ENCODE peak calls at places on chromosomes 1 and 21, in seven cellular contexts. E, Q, X, T, Y, O and V are unnamed samples.

GRCh38 chr1:28860332-28861073 is 48.5 kb downstream of the OPRD1 start:
- DNase-seq in E (peak), Q (no peak), X (peak), T (peak), Y (peak), O (peak), V (peak)

GRCh38 chr1:1781526-1781903 is 3.2 kb upstream of the NADK start:
- DNase-seq in E (no peak), Q (no peak), X (no peak), T (no peak), Y (no peak), O (no peak), V (no peak)

GRCh38 chr1:30977105-30977504 is 68.5 kb upstream of the SDC3 start:
- DNase-seq in E (no peak), Q (peak), X (peak), T (peak), Y (no peak), O (no peak), V (no peak)

GRCh38 chr1:165828103-165828558 is 717 bp downstream of the UCK2 start:
- DNase-seq in E (peak), Q (peak), X (peak), T (no peak), Y (peak), O (no peak), V (no peak)

GRCh38 chr21:32332463-32332951 is 33.9 kb downstream of the MRAP start:
- DNase-seq in E (no peak), Q (no peak), X (no peak), T (no peak), Y (no peak), O (no peak), V (no peak)

GRCh38 chr1:59699227-59699847 is 115.4 kb upstream of the HOOK1 start:
- DNase-seq in E (peak), Q (peak), X (no peak), T (peak), Y (peak), O (no peak), V (no peak)

GRCh38 chr1:224747578-224747977 is 131.5 kb downstream of the CNIH3 start:
- DNase-seq in E (no peak), Q (peak), X (peak), T (peak), Y (peak), O (no peak), V (no peak)

GRCh38 chr1:81703736-81704463 is 96.8 kb upstream of the ADGRL2 start:
- DNase-seq in E (peak), Q (peak), X (peak), T (peak), Y (no peak), O (no peak), V (no peak)

GRCh38 chr1:53579221-53580008 is 120.2 kb downstream of the DMRTB1 start:
- DNase-seq in E (no peak), Q (no peak), X (no peak), T (no peak), Y (no peak), O (no peak), V (no peak)

GRCh38 chr1:159843459-159843858 is 16.8 kb downstream of the SLAMF8 start:
- DNase-seq in E (no peak), Q (no peak), X (no peak), T (no peak), Y (no peak), O (no peak), V (no peak)

GRCh38 chr1:115949156-115949555 is 27.2 kb upstream of the SLC22A15 start:
- DNase-seq in E (no peak), Q (no peak), X (peak), T (no peak), Y (no peak), O (no peak), V (no peak)

GRCh38 chr1:208086116-208086515 is 158.1 kb downstream of the PLXNA2 start:
- DNase-seq in E (no peak), Q (peak), X (no peak), T (no peak), Y (no peak), O (no peak), V (no peak)

GRCh38 chr1:210218047-210218446 is 14.5 kb upstream of the SERTAD4 start:
- DNase-seq in E (no peak), Q (no peak), X (no peak), T (no peak), Y (no peak), O (no peak), V (no peak)

GRCh38 chr1:52697795-52698674 is at the start of gene COA7:
- DNase-seq in E (peak), Q (peak), X (peak), T (peak), Y (peak), O (no peak), V (no peak)

GRCh38 chr1:64515427-64515826 is 45.5 kb downstream of the CACHD1 start:
- DNase-seq in E (no peak), Q (peak), X (peak), T (peak), Y (peak), O (no peak), V (no peak)

GRCh38 chr1:43302721-43303476 is 2.1 kb downstream of the TIE1 start:
- DNase-seq in E (peak), Q (no peak), X (no peak), T (no peak), Y (peak), O (no peak), V (no peak)

GRCh38 chr1:17627239-17628052 is 87.9 kb downstream of the ARHGEF10L start:
- DNase-seq in E (no peak), Q (no peak), X (no peak), T (no peak), Y (no peak), O (no peak), V (no peak)

GRCh38 chr21:37461494-37461893 is 94.9 kb downstream of the DYRK1A start:
- DNase-seq in E (no peak), Q (peak), X (no peak), T (no peak), Y (no peak), O (no peak), V (no peak)

GRCh38 chr21:33940846-33941245 is 25.2 kb upstream of the ATP5PO start:
- DNase-seq in E (no peak), Q (peak), X (peak), T (peak), Y (no peak), O (no peak), V (peak)

GRCh38 chr1:118204106-118204505 is 19.1 kb upstream of the SPAG17 start:
- DNase-seq in E (no peak), Q (no peak), X (peak), T (no peak), Y (no peak), O (no peak), V (no peak)

GRCh38 chr1:3602375-3602774 is 8.9 kb downstream of the MEGF6 start:
- DNase-seq in E (no peak), Q (no peak), X (no peak), T (no peak), Y (no peak), O (no peak), V (no peak)

GRCh38 chr1:218588555-218589172 is 243.5 kb downstream of the TGFB2 start:
- DNase-seq in E (peak), Q (peak), X (no peak), T (no peak), Y (no peak), O (no peak), V (no peak)
- H3K4me3 ChIP-seq in E (no peak), Q (no peak), X (no peak), T (no peak), Y (no peak), O (no peak), V (no peak)

DNA sequence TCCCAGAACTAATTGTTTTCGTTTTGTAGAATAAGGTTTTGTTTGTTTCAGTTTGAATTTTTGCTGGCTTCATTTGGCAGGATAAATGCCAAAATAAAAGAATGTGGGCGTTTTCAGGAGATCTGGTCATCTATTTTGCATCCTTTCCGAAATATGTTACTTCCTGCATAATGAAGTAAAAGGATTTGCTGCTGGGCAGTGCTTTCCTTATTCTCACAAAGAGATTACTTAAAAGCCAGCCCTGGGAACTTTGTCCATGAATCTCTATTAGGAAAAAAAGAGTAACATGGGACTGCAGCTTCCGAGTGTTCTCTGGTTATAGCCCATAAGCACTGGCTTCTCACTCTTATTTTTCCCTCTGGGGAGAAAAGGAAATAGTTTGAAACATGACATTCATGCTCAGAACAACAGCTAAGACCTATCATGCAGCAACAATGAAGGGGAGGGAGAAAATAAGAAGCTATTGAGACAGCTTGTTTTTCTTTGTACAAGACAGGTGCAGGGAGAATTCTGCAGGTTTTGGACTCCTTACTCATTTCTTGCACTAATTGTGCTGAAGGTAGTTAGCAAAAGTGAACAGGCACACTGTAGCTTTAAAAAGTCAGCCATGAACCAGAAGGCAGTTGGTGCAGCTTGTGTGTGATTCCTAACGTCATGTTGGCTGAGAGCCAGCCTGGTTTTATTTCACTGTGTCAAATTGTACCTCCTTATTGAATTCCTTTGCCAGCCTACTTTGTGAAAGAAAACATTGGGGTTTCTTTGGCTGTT is at the start of gene SAMD13:
- DNase-seq in E (peak), Q (peak), X (peak), T (peak), Y (peak), O (peak), V (peak)
- H3K4me3 ChIP-seq in E (peak), Q (peak), X (peak), T (peak), Y (peak), O (peak), V (peak)

DNA sequence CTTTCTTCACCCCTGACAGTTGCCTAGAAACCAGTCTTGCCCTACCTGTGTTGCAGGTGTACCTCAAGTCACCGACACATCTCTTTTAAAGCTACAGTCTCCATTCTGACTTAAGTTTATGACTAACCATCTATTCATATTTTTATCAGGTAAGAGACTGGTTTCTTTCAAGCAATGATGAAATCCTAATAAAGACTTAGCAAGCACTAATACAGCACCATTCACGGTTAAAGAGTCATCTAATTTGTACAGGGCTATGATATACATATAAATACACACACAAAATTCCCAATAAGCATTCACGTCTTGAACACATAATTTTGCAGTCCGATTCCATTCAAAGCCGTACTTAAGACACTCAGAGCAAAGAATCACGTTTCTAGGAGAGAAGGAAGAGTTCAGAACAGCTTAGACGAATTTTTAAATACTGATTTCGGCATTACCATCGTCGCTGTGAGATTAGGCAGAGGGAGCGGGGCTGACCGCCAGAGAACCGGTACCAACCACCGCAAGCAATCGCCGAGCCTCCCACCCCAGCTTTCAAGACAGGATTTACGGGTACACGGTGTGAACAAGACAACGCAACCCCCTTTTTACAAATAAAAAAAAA is 943 bp downstream of the ERRFI1 start:
- DNase-seq in E (no peak), Q (peak), X (no peak), T (peak), Y (no peak), O (no peak), V (no peak)
- H3K4me3 ChIP-seq in E (peak), Q (peak), X (peak), T (peak), Y (peak), O (peak), V (peak)

DNA sequence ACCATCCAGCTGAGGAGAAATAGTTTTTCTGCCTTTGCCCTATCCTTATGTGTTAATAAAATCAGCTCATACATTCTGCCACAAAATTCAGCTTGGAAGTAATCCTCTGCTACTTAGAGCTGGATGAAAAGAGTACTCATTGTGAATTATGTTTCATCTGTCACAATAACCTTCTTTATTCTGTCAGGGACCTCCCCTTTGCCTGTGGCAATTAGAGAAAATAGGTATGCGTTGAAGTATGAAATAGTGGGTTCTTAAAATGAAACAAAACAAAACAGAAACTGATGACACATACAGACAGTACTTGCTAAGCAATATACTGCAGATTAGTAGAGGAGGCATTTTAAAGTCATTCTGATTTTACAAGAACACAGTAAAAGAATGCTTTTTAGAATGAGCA is 578.5 kb downstream of the USP25 start:
- DNase-seq in E (peak), Q (peak), X (no peak), T (no peak), Y (no peak), O (no peak), V (no peak)
- H3K4me3 ChIP-seq in E (peak), Q (no peak), X (peak), T (peak), Y (no peak), O (peak), V (no peak)